ENCODE peak calls at places on chromosomes 7 and 10, in seven cellular contexts. One of them, this sample, is unnamed.
A peak's percentile ranks its signal among the peaks of the same experiment; 100 is the strongest.

GRCh38 chr7:50661345-50662058 is 96.3 kb upstream of the DDC start:
- DNase-seq in left kidney: no peak
- DNase-seq in ELR: no peak
- DNase-seq in NCI-H460: no peak
- DNase-seq in renal cortical epithelial cell: peak; percentile 61
- DNase-seq in colonic mucosa: no peak
- DNase-seq in testis: no peak
- DNase-seq in this sample: no peak

GRCh38 chr7:91288208-91288824 is 24.1 kb downstream of the FZD1 start:
- DNase-seq in left kidney: no peak
- DNase-seq in ELR: peak; percentile 17
- DNase-seq in NCI-H460: peak; percentile 27
- DNase-seq in renal cortical epithelial cell: peak; percentile 42
- DNase-seq in colonic mucosa: peak; percentile 63
- DNase-seq in testis: peak; percentile 73
- DNase-seq in this sample: no peak

GRCh38 chr10:101558206-101558605 is 29.9 kb downstream of the POLL start:
- DNase-seq in left kidney: no peak
- DNase-seq in ELR: no peak
- DNase-seq in NCI-H460: no peak
- DNase-seq in renal cortical epithelial cell: no peak
- DNase-seq in colonic mucosa: no peak
- DNase-seq in testis: peak; percentile 8
- DNase-seq in this sample: no peak

GRCh38 chr10:68074775-68075549 is at the start of gene HERC4:
- DNase-seq in left kidney: peak; percentile 98
- DNase-seq in ELR: peak; percentile 95
- DNase-seq in NCI-H460: peak; percentile 92
- DNase-seq in renal cortical epithelial cell: peak; percentile 78
- DNase-seq in colonic mucosa: peak; percentile 95
- DNase-seq in testis: peak; percentile 95
- DNase-seq in this sample: peak; percentile 93

GRCh38 chr7:142711722-142712616 is 37.3 kb upstream of the PRSS1 start:
- DNase-seq in left kidney: peak; percentile 32
- DNase-seq in ELR: peak; percentile 61
- DNase-seq in NCI-H460: no peak
- DNase-seq in renal cortical epithelial cell: peak; percentile 23
- DNase-seq in colonic mucosa: no peak
- DNase-seq in testis: peak; percentile 51
- DNase-seq in this sample: peak; percentile 10

GRCh38 chr10:127485153-127485857 is 63.8 kb upstream of the NPS start:
- DNase-seq in left kidney: peak; percentile 70
- DNase-seq in ELR: peak; percentile 59
- DNase-seq in NCI-H460: peak; percentile 8
- DNase-seq in renal cortical epithelial cell: peak; percentile 76
- DNase-seq in colonic mucosa: no peak
- DNase-seq in testis: no peak
- DNase-seq in this sample: peak; percentile 6

GRCh38 chr10:13272164-13272571 is 27.7 kb downstream of the PHYH start:
- DNase-seq in left kidney: peak; percentile 83
- DNase-seq in ELR: no peak
- DNase-seq in NCI-H460: no peak
- DNase-seq in renal cortical epithelial cell: no peak
- DNase-seq in colonic mucosa: peak; percentile 37
- DNase-seq in testis: peak; percentile 55
- DNase-seq in this sample: no peak

GRCh38 chr10:10831085-10831484 is 186.6 kb upstream of the CELF2 start:
- DNase-seq in left kidney: no peak
- DNase-seq in ELR: peak; percentile 82
- DNase-seq in NCI-H460: no peak
- DNase-seq in renal cortical epithelial cell: peak; percentile 86
- DNase-seq in colonic mucosa: no peak
- DNase-seq in testis: no peak
- DNase-seq in this sample: peak; percentile 83

GRCh38 chr7:44636926-44637325 is 30.5 kb downstream of the OGDH start:
- DNase-seq in left kidney: no peak
- DNase-seq in ELR: no peak
- DNase-seq in NCI-H460: no peak
- DNase-seq in renal cortical epithelial cell: no peak
- DNase-seq in colonic mucosa: no peak
- DNase-seq in testis: no peak
- DNase-seq in this sample: no peak

GRCh38 chr7:41885078-41885477 is 182.2 kb upstream of the INHBA start:
- DNase-seq in left kidney: no peak
- DNase-seq in ELR: peak; percentile 68
- DNase-seq in NCI-H460: no peak
- DNase-seq in renal cortical epithelial cell: peak; percentile 69
- DNase-seq in colonic mucosa: no peak
- DNase-seq in testis: no peak
- DNase-seq in this sample: peak; percentile 39

GRCh38 chr10:126243976-126244375 is 144.3 kb downstream of the ADAM12 start:
- DNase-seq in left kidney: no peak
- DNase-seq in ELR: peak; percentile 72
- DNase-seq in NCI-H460: no peak
- DNase-seq in renal cortical epithelial cell: peak; percentile 83
- DNase-seq in colonic mucosa: no peak
- DNase-seq in testis: no peak
- DNase-seq in this sample: peak; percentile 95

GRCh38 chr10:5449823-5450222 is 37.5 kb downstream of the NET1 start:
- DNase-seq in left kidney: peak; percentile 84
- DNase-seq in ELR: peak; percentile 92
- DNase-seq in NCI-H460: no peak
- DNase-seq in renal cortical epithelial cell: peak; percentile 62
- DNase-seq in colonic mucosa: no peak
- DNase-seq in testis: no peak
- DNase-seq in this sample: peak; percentile 82

GRCh38 chr7:74218343-74218698 is 8.5 kb downstream of the LAT2 start:
- DNase-seq in left kidney: no peak
- DNase-seq in ELR: no peak
- DNase-seq in NCI-H460: no peak
- DNase-seq in renal cortical epithelial cell: no peak
- DNase-seq in colonic mucosa: no peak
- DNase-seq in testis: no peak
- DNase-seq in this sample: no peak

GRCh38 chr10:58856508-58857240 is 319.8 kb upstream of the PHYHIPL start:
- DNase-seq in left kidney: peak; percentile 60
- DNase-seq in ELR: peak; percentile 98
- DNase-seq in NCI-H460: peak; percentile 92
- DNase-seq in renal cortical epithelial cell: peak; percentile 99
- DNase-seq in colonic mucosa: no peak
- DNase-seq in testis: no peak
- DNase-seq in this sample: peak; percentile 94

GRCh38 chr7:54811016-54811924 is 52.3 kb upstream of the SEC61G start:
- DNase-seq in left kidney: peak; percentile 29
- DNase-seq in ELR: peak; percentile 70
- DNase-seq in NCI-H460: no peak
- DNase-seq in renal cortical epithelial cell: peak; percentile 49
- DNase-seq in colonic mucosa: no peak
- DNase-seq in testis: no peak
- DNase-seq in this sample: peak; percentile 82

GRCh38 chr10:103069453-103070331 is 123.4 kb downstream of the NT5C2 start:
- DNase-seq in left kidney: peak; percentile 81
- DNase-seq in ELR: peak; percentile 66
- DNase-seq in NCI-H460: peak; percentile 38
- DNase-seq in renal cortical epithelial cell: peak; percentile 45
- DNase-seq in colonic mucosa: peak; percentile 69
- DNase-seq in testis: peak; percentile 74
- DNase-seq in this sample: peak; percentile 32

GRCh38 chr7:130356760-130357611 is 12.4 kb downstream of the CPA5 start:
- DNase-seq in left kidney: peak; percentile 27
- DNase-seq in ELR: peak; percentile 91
- DNase-seq in NCI-H460: peak; percentile 80
- DNase-seq in renal cortical epithelial cell: peak; percentile 95
- DNase-seq in colonic mucosa: no peak
- DNase-seq in testis: no peak
- DNase-seq in this sample: peak; percentile 75

GRCh38 chr10:69959911-69960310 is 92.7 kb upstream of the MACROH2A2 start:
- DNase-seq in left kidney: no peak
- DNase-seq in ELR: no peak
- DNase-seq in NCI-H460: no peak
- DNase-seq in renal cortical epithelial cell: no peak
- DNase-seq in colonic mucosa: peak; percentile 8
- DNase-seq in testis: no peak
- DNase-seq in this sample: no peak

GRCh38 chr10:17412323-17412722 is 42.1 kb downstream of the ST8SIA6 start:
- DNase-seq in left kidney: peak; percentile 18
- DNase-seq in ELR: peak; percentile 11
- DNase-seq in NCI-H460: no peak
- DNase-seq in renal cortical epithelial cell: no peak
- DNase-seq in colonic mucosa: no peak
- DNase-seq in testis: no peak
- DNase-seq in this sample: no peak